ENCODE peak calls at places on chromosomes 1 and 21, in seven cellular contexts. K is right lobe of liver; N is left ventricle myocardium inferior; I is brain microvascular endothelial cell; G is neuronal stem cell; H is heart left ventricle; Q is CD4-positive, CD25-positive, alpha-beta regulatory T cell. J is an unnamed sample.
A peak's percentile ranks its signal among the peaks of the same experiment; 100 is the strongest.

GRCh38 chr1:17010601-17011438 is 908 bp downstream of the ATP13A2 start:
- DNase-seq in K (peak; percentile 71), N (peak; percentile 77), I (no peak), G (no peak), H (peak; percentile 76), Q (peak; percentile 29), J (no peak)

GRCh38 chr1:231196728-231197127 is 34.9 kb downstream of the TRIM67 start:
- DNase-seq in K (no peak), N (no peak), I (no peak), G (no peak), H (no peak), Q (no peak), J (no peak)

GRCh38 chr1:245810789-245811337 is 656.1 kb downstream of the KIF26B start:
- DNase-seq in K (no peak), N (no peak), I (no peak), G (no peak), H (no peak), Q (no peak), J (no peak)

GRCh38 chr1:24506706-24507422 is 4.2 kb downstream of the RCAN3 start:
- DNase-seq in K (no peak), N (no peak), I (no peak), G (no peak), H (no peak), Q (peak; percentile 80), J (peak; percentile 81)

GRCh38 chr1:228405200-228405978 is 1.2 kb downstream of the TRIM11 start:
- DNase-seq in K (no peak), N (no peak), I (no peak), G (no peak), H (no peak), Q (no peak), J (no peak)

GRCh38 chr1:36481771-36482723 is 666 bp downstream of the CSF3R start:
- DNase-seq in K (no peak), N (no peak), I (no peak), G (no peak), H (no peak), Q (no peak), J (no peak)

GRCh38 chr1:160353223-160353622 is 10.0 kb downstream of the NCSTN start:
- DNase-seq in K (no peak), N (no peak), I (peak; percentile 14), G (no peak), H (no peak), Q (no peak), J (no peak)

GRCh38 chr1:59139396-59139795 is 157.5 kb upstream of the FGGY start:
- DNase-seq in K (no peak), N (peak; percentile 41), I (no peak), G (no peak), H (peak; percentile 72), Q (no peak), J (no peak)

GRCh38 chr1:53079251-53079650 is 17.2 kb downstream of the PODN start:
- DNase-seq in K (peak; percentile 18), N (no peak), I (no peak), G (no peak), H (peak; percentile 6), Q (no peak), J (no peak)

GRCh38 chr21:43634618-43635017 is 24.7 kb downstream of the HSF2BP start:
- DNase-seq in K (no peak), N (no peak), I (peak; percentile 53), G (no peak), H (no peak), Q (no peak), J (no peak)

GRCh38 chr1:78263946-78264345 is 218.2 kb downstream of the GIPC2 start:
- DNase-seq in K (no peak), N (no peak), I (no peak), G (no peak), H (no peak), Q (no peak), J (no peak)

GRCh38 chr1:28078680-28079626 is 9.5 kb downstream of the EYA3 start:
- DNase-seq in K (no peak), N (no peak), I (peak; percentile 90), G (no peak), H (no peak), Q (no peak), J (no peak)

GRCh38 chr1:29969576-29969975 is 733.3 kb downstream of the PTPRU start:
- DNase-seq in K (no peak), N (no peak), I (no peak), G (no peak), H (no peak), Q (no peak), J (no peak)

GRCh38 chr1:193417945-193418744 is 231.7 kb upstream of the B3GALT2 start:
- DNase-seq in K (no peak), N (no peak), I (peak; percentile 18), G (no peak), H (no peak), Q (peak; percentile 80), J (peak; percentile 59)

GRCh38 chr1:43774359-43774758 is 67.0 kb downstream of the ST3GAL3 start:
- DNase-seq in K (no peak), N (no peak), I (peak; percentile 48), G (no peak), H (no peak), Q (no peak), J (no peak)

GRCh38 chr1:89025928-89026327 is 3.3 kb upstream of the GBP3 start:
- DNase-seq in K (no peak), N (no peak), I (no peak), G (no peak), H (no peak), Q (no peak), J (no peak)

GRCh38 chr1:89023026-89023425 is 360 bp upstream of the GBP3 start:
- DNase-seq in K (no peak), N (no peak), I (no peak), G (no peak), H (no peak), Q (no peak), J (no peak)

DNA sequence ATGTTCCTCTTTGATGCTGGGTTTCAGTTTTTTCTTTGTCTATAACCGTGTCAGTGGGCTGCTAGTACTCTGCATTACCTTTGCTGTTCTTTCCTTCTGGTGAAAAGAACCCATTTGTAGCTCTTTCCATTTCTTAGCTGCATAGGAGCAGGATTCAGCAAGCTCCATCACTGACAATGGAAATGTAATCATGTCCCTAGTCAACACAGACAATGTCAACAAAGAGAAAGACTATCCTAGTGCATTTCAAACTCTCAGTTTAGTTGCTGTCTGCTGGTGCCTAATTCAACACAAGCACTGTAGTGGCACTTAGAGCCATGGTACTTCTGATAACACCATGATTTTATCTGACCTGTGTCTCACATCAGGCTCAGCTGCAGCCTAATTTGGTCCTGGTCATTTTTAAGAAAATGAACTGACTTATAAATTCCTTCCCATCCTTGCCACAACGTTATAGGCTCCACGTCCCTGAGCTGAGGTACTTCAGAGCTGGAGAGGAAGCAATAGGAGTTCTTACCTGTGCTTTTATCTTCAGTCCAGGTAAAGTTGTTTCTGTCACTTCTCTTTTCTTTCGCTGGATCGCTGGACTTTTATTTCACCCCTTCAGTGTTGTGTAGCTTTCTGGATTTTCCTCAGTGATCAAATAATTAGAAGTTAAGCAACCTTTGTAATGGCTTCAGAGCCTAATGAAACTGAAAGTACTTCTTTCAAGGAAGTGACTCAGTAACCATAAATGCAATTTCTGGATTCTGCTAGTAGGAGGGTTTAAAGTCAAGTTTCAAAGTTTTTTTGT is at the start of gene GBP3:
- DNase-seq in K (no peak), N (no peak), I (peak; percentile 12), G (no peak), H (no peak), Q (peak; percentile 78), J (peak; percentile 34)
- H3K27ac ChIP-seq in K (peak within 1 kb of the TSS; percentile 89), N (peak within 1 kb of the TSS; percentile 84), I (peak within 1 kb of the TSS; percentile 66), G (no peak within 1 kb of the TSS), H (peak within 1 kb of the TSS; percentile 78), Q (peak within 1 kb of the TSS; percentile 78), J (peak within 1 kb of the TSS; percentile 84)

DNA sequence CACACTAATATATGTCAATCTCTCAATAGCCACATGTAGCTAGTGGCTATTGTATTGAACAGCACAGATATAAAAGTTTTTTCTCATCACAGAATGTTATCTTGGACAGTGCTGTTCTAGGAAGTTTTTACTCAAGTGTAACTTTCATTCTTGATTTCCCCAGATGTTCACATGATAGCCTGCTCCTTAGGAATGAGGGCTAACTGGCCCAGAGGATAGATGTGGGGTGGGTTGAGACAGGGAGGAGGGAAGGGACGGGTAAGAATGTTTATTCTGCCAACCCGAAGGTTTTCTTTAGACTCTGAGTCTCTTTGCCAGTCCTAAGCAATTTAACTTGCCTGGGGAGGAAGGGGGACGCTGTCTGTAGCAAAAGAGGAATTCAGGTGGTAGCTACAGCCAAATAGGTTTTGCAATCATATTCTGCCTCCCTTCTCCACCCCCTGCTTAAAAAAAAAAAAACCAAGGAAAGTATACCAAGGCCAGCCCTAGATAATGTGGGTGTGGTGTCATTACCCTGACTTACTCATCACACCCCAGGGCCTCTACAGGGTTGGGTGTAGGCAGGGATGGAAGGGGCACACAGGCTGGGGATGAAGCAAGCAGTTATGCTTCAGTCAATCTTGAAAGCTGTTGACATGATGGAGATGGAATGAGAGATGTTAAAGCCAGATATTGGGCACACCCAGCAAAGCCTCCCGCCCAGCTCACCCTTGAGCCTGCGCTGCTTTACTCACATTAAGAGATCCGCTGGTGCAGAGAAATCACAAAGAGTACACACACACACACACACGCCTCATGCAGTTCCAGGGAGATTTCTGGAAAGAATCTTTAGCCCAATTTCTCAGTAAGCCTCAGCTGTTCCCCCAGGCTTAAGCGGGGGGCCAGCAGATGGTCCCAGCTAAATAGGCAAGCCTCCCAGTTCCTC is 59.9 kb downstream of the PLXNA2 start:
- DNase-seq in K (no peak), N (no peak), I (peak; percentile 45), G (no peak), H (peak; percentile 51), Q (no peak), J (no peak)
- H3K27ac ChIP-seq in K (no peak overlapping the region), N (peak overlapping the region; percentile 67), I (peak overlapping the region; percentile 49), G (no peak overlapping the region), H (no peak overlapping the region), Q (no peak overlapping the region), J (no peak overlapping the region)

GRCh38 chr1:11078631-11079030 is 18.8 kb upstream of the SRM start:
- DNase-seq in K (no peak), N (no peak), I (no peak), G (no peak), H (no peak), Q (no peak), J (no peak)
- H3K27ac ChIP-seq in K (no peak overlapping the region), N (no peak overlapping the region), I (no peak overlapping the region), G (no peak overlapping the region), H (no peak overlapping the region), Q (no peak overlapping the region), J (no peak overlapping the region)

DNA sequence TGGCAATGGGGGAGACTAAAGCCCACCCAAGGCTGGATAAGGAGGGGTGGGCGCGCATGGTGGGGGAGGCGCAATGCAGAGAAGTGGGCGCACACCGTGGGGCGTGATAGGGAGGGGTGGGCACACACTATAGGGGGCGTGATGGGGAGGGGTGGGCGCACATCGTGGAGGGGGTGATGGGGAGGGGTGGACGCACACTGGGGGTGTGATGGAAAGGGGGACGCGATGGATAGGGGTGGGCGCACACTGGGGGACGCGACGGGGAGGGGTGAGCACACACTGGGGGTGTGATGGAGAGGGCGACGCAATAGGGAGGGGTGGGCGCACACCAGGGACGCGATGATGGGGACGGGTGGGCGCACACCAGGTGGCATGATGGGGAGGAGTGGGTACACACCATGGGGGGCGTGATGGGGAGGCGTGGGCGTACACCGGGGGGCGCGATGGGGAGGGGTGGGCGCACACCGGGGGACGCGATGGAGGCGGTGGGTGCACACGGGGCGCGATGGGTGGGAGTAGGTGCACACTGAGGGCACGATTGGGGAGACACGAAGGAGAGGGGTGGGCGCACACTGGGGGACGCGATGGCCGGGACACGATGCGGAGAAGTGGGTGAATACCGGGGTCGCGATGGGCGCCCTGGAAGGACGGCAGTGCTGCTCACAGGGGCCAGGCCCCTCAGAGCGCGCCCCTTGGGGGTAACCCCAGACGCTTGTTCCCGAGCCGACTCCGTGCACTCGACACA is 929 bp downstream of the SUMO3 start:
- DNase-seq in K (no peak), N (no peak), I (no peak), G (no peak), H (peak; percentile 44), Q (no peak), J (no peak)
- H3K27ac ChIP-seq in K (no peak overlapping the region), N (peak overlapping the region; percentile 94), I (no peak overlapping the region), G (no peak overlapping the region), H (no peak overlapping the region), Q (peak overlapping the region; percentile 81), J (peak overlapping the region; percentile 96)

GRCh38 chr1:5954964-5955363 is 37.3 kb downstream of the NPHP4 start:
- DNase-seq in K (no peak), N (no peak), I (no peak), G (no peak), H (no peak), Q (peak; percentile 78), J (no peak)
- H3K27ac ChIP-seq in K (no peak overlapping the region), N (no peak overlapping the region), I (no peak overlapping the region), G (no peak overlapping the region), H (no peak overlapping the region), Q (peak overlapping the region; percentile 61), J (no peak overlapping the region)

J was measured in naive thymus-derived CD4-positive, alpha-beta T cell.